ENCODE peak calls at places on chromosomes 3 and 15, in ten cellular contexts. One of them, this sample, is unnamed.

GRCh38 chr15:74531144-74531811 is 9.7 kb upstream of the ARID3B start:
- DNase-seq in PC-9: peak; percentile 97
- DNase-seq in H1: no peak
- DNase-seq in hepatocyte: peak; percentile 40
- DNase-seq in Caco-2: peak; percentile 40
- DNase-seq in sigmoid colon: no peak
- DNase-seq in heart right ventricle: no peak
- DNase-seq in fibroblast of lung: peak; percentile 98
- DNase-seq in GM12878: no peak
- DNase-seq in Peyer's patch: no peak
- DNase-seq in this sample: peak; percentile 19

GRCh38 chr3:42183991-42184621 is 81.9 kb downstream of the CCK start:
- DNase-seq in PC-9: no peak
- DNase-seq in H1: no peak
- DNase-seq in hepatocyte: no peak
- DNase-seq in Caco-2: no peak
- DNase-seq in sigmoid colon: no peak
- DNase-seq in heart right ventricle: no peak
- DNase-seq in fibroblast of lung: peak; percentile 27
- DNase-seq in GM12878: no peak
- DNase-seq in Peyer's patch: peak; percentile 31
- DNase-seq in this sample: peak; percentile 61

GRCh38 chr3:177823701-177824189 is 626.5 kb upstream of the TBL1XR1 start:
- DNase-seq in PC-9: no peak
- DNase-seq in H1: no peak
- DNase-seq in hepatocyte: no peak
- DNase-seq in Caco-2: no peak
- DNase-seq in sigmoid colon: peak; percentile 57
- DNase-seq in heart right ventricle: no peak
- DNase-seq in fibroblast of lung: no peak
- DNase-seq in GM12878: no peak
- DNase-seq in Peyer's patch: no peak
- DNase-seq in this sample: no peak

GRCh38 chr3:57952208-57952631 is 56.0 kb upstream of the FLNB start:
- DNase-seq in PC-9: no peak
- DNase-seq in H1: peak; percentile 63
- DNase-seq in hepatocyte: peak; percentile 79
- DNase-seq in Caco-2: peak; percentile 86
- DNase-seq in sigmoid colon: peak; percentile 95
- DNase-seq in heart right ventricle: peak; percentile 85
- DNase-seq in fibroblast of lung: peak; percentile 99
- DNase-seq in GM12878: no peak
- DNase-seq in Peyer's patch: no peak
- DNase-seq in this sample: peak; percentile 28

GRCh38 chr3:14452676-14453367 is 50.4 kb downstream of the SLC6A6 start:
- DNase-seq in PC-9: peak; percentile 85
- DNase-seq in H1: no peak
- DNase-seq in hepatocyte: peak; percentile 81
- DNase-seq in Caco-2: no peak
- DNase-seq in sigmoid colon: peak; percentile 98
- DNase-seq in heart right ventricle: peak; percentile 96
- DNase-seq in fibroblast of lung: peak; percentile 99
- DNase-seq in GM12878: no peak
- DNase-seq in Peyer's patch: peak; percentile 89
- DNase-seq in this sample: peak; percentile 94

GRCh38 chr3:3734881-3735280 is 64.3 kb upstream of the LRRN1 start:
- DNase-seq in PC-9: no peak
- DNase-seq in H1: no peak
- DNase-seq in hepatocyte: no peak
- DNase-seq in Caco-2: no peak
- DNase-seq in sigmoid colon: no peak
- DNase-seq in heart right ventricle: no peak
- DNase-seq in fibroblast of lung: no peak
- DNase-seq in GM12878: no peak
- DNase-seq in Peyer's patch: no peak
- DNase-seq in this sample: no peak

GRCh38 chr3:172407872-172408271 is 40.4 kb downstream of the GHSR start:
- DNase-seq in PC-9: no peak
- DNase-seq in H1: no peak
- DNase-seq in hepatocyte: no peak
- DNase-seq in Caco-2: no peak
- DNase-seq in sigmoid colon: no peak
- DNase-seq in heart right ventricle: no peak
- DNase-seq in fibroblast of lung: no peak
- DNase-seq in GM12878: no peak
- DNase-seq in Peyer's patch: no peak
- DNase-seq in this sample: no peak

GRCh38 chr3:40584625-40585189 is 59.9 kb downstream of the ZNF621 start:
- DNase-seq in PC-9: no peak
- DNase-seq in H1: peak; percentile 65
- DNase-seq in hepatocyte: peak; percentile 94
- DNase-seq in Caco-2: peak; percentile 65
- DNase-seq in sigmoid colon: peak; percentile 92
- DNase-seq in heart right ventricle: peak; percentile 89
- DNase-seq in fibroblast of lung: peak; percentile 65
- DNase-seq in GM12878: no peak
- DNase-seq in Peyer's patch: peak; percentile 92
- DNase-seq in this sample: peak; percentile 91

GRCh38 chr3:36219398-36219797 is 160.9 kb upstream of the STAC start:
- DNase-seq in PC-9: no peak
- DNase-seq in H1: no peak
- DNase-seq in hepatocyte: no peak
- DNase-seq in Caco-2: no peak
- DNase-seq in sigmoid colon: no peak
- DNase-seq in heart right ventricle: no peak
- DNase-seq in fibroblast of lung: peak; percentile 95
- DNase-seq in GM12878: no peak
- DNase-seq in Peyer's patch: no peak
- DNase-seq in this sample: peak; percentile 29

GRCh38 chr3:57228734-57229505 is 1.4 kb downstream of the APPL1 start:
- DNase-seq in PC-9: peak; percentile 93
- DNase-seq in H1: no peak
- DNase-seq in hepatocyte: peak; percentile 57
- DNase-seq in Caco-2: no peak
- DNase-seq in sigmoid colon: no peak
- DNase-seq in heart right ventricle: no peak
- DNase-seq in fibroblast of lung: peak; percentile 83
- DNase-seq in GM12878: no peak
- DNase-seq in Peyer's patch: no peak
- DNase-seq in this sample: peak; percentile 53

GRCh38 chr3:148797822-148798221 is 29.8 kb upstream of the CPB1 start:
- DNase-seq in PC-9: no peak
- DNase-seq in H1: no peak
- DNase-seq in hepatocyte: no peak
- DNase-seq in Caco-2: no peak
- DNase-seq in sigmoid colon: no peak
- DNase-seq in heart right ventricle: no peak
- DNase-seq in fibroblast of lung: no peak
- DNase-seq in GM12878: no peak
- DNase-seq in Peyer's patch: no peak
- DNase-seq in this sample: no peak

GRCh38 chr15:76108021-76108723 is 48.4 kb downstream of the TMEM266 start:
- DNase-seq in PC-9: no peak
- DNase-seq in H1: no peak
- DNase-seq in hepatocyte: no peak
- DNase-seq in Caco-2: no peak
- DNase-seq in sigmoid colon: no peak
- DNase-seq in heart right ventricle: peak; percentile 41
- DNase-seq in fibroblast of lung: no peak
- DNase-seq in GM12878: no peak
- DNase-seq in Peyer's patch: no peak
- DNase-seq in this sample: no peak

GRCh38 chr3:45922950-45923590 is 20.2 kb upstream of the CXCR6 start:
- DNase-seq in PC-9: no peak
- DNase-seq in H1: no peak
- DNase-seq in hepatocyte: no peak
- DNase-seq in Caco-2: no peak
- DNase-seq in sigmoid colon: no peak
- DNase-seq in heart right ventricle: no peak
- DNase-seq in fibroblast of lung: no peak
- DNase-seq in GM12878: no peak
- DNase-seq in Peyer's patch: no peak
- DNase-seq in this sample: no peak

GRCh38 chr3:67564008-67564407 is 90.4 kb downstream of the SUCLG2 start:
- DNase-seq in PC-9: no peak
- DNase-seq in H1: no peak
- DNase-seq in hepatocyte: no peak
- DNase-seq in Caco-2: no peak
- DNase-seq in sigmoid colon: no peak
- DNase-seq in heart right ventricle: no peak
- DNase-seq in fibroblast of lung: no peak
- DNase-seq in GM12878: no peak
- DNase-seq in Peyer's patch: no peak
- DNase-seq in this sample: no peak

GRCh38 chr15:40825661-40826088 is 2.8 kb downstream of the PPP1R14D start:
- DNase-seq in PC-9: peak; percentile 98
- DNase-seq in H1: no peak
- DNase-seq in hepatocyte: peak; percentile 54
- DNase-seq in Caco-2: peak; percentile 84
- DNase-seq in sigmoid colon: no peak
- DNase-seq in heart right ventricle: no peak
- DNase-seq in fibroblast of lung: peak; percentile 34
- DNase-seq in GM12878: no peak
- DNase-seq in Peyer's patch: peak; percentile 65
- DNase-seq in this sample: peak; percentile 62

GRCh38 chr3:39409514-39410136 is 3.1 kb downstream of the RPSA start:
- DNase-seq in PC-9: no peak
- DNase-seq in H1: no peak
- DNase-seq in hepatocyte: no peak
- DNase-seq in Caco-2: no peak
- DNase-seq in sigmoid colon: no peak
- DNase-seq in heart right ventricle: no peak
- DNase-seq in fibroblast of lung: no peak
- DNase-seq in GM12878: no peak
- DNase-seq in Peyer's patch: no peak
- DNase-seq in this sample: no peak
- H3K36me3 ChIP-seq in PC-9: peaks cover 37% of the 10 kb centered on the region
- H3K36me3 ChIP-seq in H1: peaks cover 35% of the 10 kb centered on the region
- H3K36me3 ChIP-seq in hepatocyte: peaks cover 8% of the 10 kb centered on the region
- H3K36me3 ChIP-seq in Caco-2: peaks cover 4% of the 10 kb centered on the region
- H3K36me3 ChIP-seq in sigmoid colon: peaks cover 68% of the 10 kb centered on the region
- H3K36me3 ChIP-seq in heart right ventricle: peaks cover 68% of the 10 kb centered on the region
- H3K36me3 ChIP-seq in fibroblast of lung: peaks cover 25% of the 10 kb centered on the region
- H3K36me3 ChIP-seq in GM12878: peaks cover 64% of the 10 kb centered on the region
- H3K36me3 ChIP-seq in Peyer's patch: peaks cover 64% of the 10 kb centered on the region
- H3K36me3 ChIP-seq in this sample: peaks cover 68% of the 10 kb centered on the region

DNA sequence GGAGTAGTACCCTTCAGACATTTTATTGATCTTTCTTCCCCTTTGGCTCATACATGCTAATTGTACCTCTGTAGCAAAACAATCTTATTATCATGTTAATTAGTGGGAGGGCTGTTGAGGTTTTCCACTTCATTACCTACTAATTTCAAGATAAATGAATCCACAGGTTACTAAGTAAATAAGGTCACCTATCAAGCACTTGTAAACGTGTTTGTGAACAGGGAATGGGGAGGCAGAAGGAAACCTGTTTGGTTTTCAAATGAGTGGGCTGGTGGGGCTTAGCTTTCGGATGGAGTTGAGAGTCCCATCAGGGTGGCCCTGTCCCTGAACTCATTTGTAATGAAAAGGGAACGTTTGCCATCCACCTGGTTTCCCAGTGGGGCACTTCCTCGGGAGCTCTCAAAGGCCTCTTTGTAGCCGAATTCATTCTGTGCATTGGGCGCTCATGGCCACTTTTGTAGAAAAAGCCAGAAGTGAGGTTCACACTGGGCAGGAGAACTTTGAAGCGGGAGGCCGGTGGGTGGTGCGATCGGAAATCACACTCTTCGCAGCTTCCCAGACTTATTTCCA is 419.8 kb upstream of the NR2F2 start:
- DNase-seq in PC-9: no peak
- DNase-seq in H1: peak; percentile 62
- DNase-seq in hepatocyte: no peak
- DNase-seq in Caco-2: no peak
- DNase-seq in sigmoid colon: no peak
- DNase-seq in heart right ventricle: no peak
- DNase-seq in fibroblast of lung: no peak
- DNase-seq in GM12878: no peak
- DNase-seq in Peyer's patch: no peak
- DNase-seq in this sample: no peak
- H3K27me3 ChIP-seq in PC-9: no peaks in the 10 kb centered on the region
- H3K27me3 ChIP-seq in H1: peaks cover 32% of the 10 kb centered on the region
- H3K27me3 ChIP-seq in hepatocyte: no peaks in the 10 kb centered on the region
- H3K27me3 ChIP-seq in Caco-2: no peaks in the 10 kb centered on the region
- H3K27me3 ChIP-seq in sigmoid colon: no peaks in the 10 kb centered on the region
- H3K27me3 ChIP-seq in heart right ventricle: no peaks in the 10 kb centered on the region
- H3K27me3 ChIP-seq in fibroblast of lung: no peaks in the 10 kb centered on the region
- H3K27me3 ChIP-seq in GM12878: no peaks in the 10 kb centered on the region
- H3K27me3 ChIP-seq in Peyer's patch: no peaks in the 10 kb centered on the region
- H3K27me3 ChIP-seq in this sample: no peaks in the 10 kb centered on the region

DNA sequence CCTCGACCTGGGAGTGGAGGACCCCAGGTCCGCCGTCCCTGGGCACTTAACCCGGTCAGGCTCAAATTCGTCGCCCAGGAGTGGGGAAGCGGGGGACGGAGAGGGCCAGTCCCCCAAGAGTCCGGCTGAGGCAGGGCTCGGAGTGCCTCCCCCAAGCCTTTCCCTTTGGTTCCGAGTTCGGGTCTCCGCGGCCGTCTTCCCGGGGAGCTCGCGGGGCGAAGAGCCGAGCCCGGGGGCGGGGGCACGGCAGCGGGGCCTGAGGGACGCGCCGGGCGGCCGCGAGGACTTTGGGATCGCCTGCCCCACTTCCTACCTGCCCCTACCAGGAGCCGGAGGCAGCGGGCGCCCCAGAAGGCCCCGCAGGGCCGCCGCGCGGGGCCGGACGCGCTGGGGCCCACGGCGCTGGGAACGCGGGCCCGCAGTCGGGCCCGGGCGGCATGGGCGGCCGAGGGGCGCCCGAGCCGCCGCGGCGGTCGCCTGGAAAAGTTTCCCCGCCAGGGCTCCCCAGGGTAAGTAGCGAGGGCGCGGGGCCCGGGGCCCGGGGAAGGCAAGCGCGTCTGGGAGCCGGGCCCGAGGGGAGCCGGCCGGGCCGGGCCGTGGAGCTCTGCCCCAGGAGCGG is 2.8 kb downstream of the FURIN start:
- DNase-seq in PC-9: no peak
- DNase-seq in H1: no peak
- DNase-seq in hepatocyte: peak; percentile 76
- DNase-seq in Caco-2: no peak
- DNase-seq in sigmoid colon: no peak
- DNase-seq in heart right ventricle: no peak
- DNase-seq in fibroblast of lung: peak; percentile 38
- DNase-seq in GM12878: no peak
- DNase-seq in Peyer's patch: peak; percentile 63
- DNase-seq in this sample: peak; percentile 73
- H3K4me1 ChIP-seq in PC-9: peaks cover 64% of the 10 kb centered on the region
- H3K4me1 ChIP-seq in H1: peaks cover 23% of the 10 kb centered on the region
- H3K4me1 ChIP-seq in hepatocyte: peaks cover 60% of the 10 kb centered on the region
- H3K4me1 ChIP-seq in Caco-2: peaks cover 64% of the 10 kb centered on the region
- H3K4me1 ChIP-seq in sigmoid colon: peaks cover 37% of the 10 kb centered on the region
- H3K4me1 ChIP-seq in heart right ventricle: peaks cover 65% of the 10 kb centered on the region
- H3K4me1 ChIP-seq in fibroblast of lung: peaks cover 24% of the 10 kb centered on the region
- H3K4me1 ChIP-seq in GM12878: peaks cover 28% of the 10 kb centered on the region
- H3K4me1 ChIP-seq in Peyer's patch: peaks cover 43% of the 10 kb centered on the region
- H3K4me1 ChIP-seq in this sample: peaks cover 44% of the 10 kb centered on the region

DNA sequence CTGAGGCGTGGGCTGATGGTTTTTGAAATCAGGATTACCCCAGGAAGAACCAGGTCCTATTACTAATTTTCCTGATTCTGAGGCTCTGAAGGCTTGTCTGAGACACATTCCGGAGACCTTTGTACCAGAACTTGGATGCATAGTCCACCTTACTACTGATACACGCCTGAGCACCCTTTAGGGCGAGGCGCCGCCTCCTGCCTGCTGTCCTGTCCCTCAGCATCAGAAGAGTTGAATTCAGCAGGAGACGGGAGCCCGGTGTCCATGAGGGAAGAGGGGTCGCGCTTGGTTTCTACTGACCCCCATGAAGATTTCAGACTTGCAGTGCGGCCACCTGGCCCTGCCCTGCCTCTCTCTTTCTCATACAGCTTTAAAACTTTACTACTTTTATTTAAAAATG is 49.9 kb downstream of the KLF13 start:
- DNase-seq in PC-9: no peak
- DNase-seq in H1: no peak
- DNase-seq in hepatocyte: no peak
- DNase-seq in Caco-2: no peak
- DNase-seq in sigmoid colon: no peak
- DNase-seq in heart right ventricle: no peak
- DNase-seq in fibroblast of lung: no peak
- DNase-seq in GM12878: no peak
- DNase-seq in Peyer's patch: peak; percentile 86
- DNase-seq in this sample: no peak
- H3K36me3 ChIP-seq in PC-9: no peaks in the 10 kb centered on the region
- H3K36me3 ChIP-seq in H1: no peaks in the 10 kb centered on the region
- H3K36me3 ChIP-seq in hepatocyte: no peaks in the 10 kb centered on the region
- H3K36me3 ChIP-seq in Caco-2: no peaks in the 10 kb centered on the region
- H3K36me3 ChIP-seq in sigmoid colon: peaks cover 51% of the 10 kb centered on the region
- H3K36me3 ChIP-seq in heart right ventricle: peaks cover 57% of the 10 kb centered on the region
- H3K36me3 ChIP-seq in fibroblast of lung: peaks cover 4% of the 10 kb centered on the region
- H3K36me3 ChIP-seq in GM12878: peaks cover 35% of the 10 kb centered on the region
- H3K36me3 ChIP-seq in Peyer's patch: peaks cover 40% of the 10 kb centered on the region
- H3K36me3 ChIP-seq in this sample: peaks cover 64% of the 10 kb centered on the region